ENCODE peak calls at places on chromosomes 4 and X, in eight cellular contexts. P is cardiac muscle cell, Y is GM10248, G is heart left ventricle, F is neural progenitor cell, A is thoracic aorta, T is tibial nerve, V is fibroblast of pulmonary artery. S is an unnamed sample.

GRCh38 chr4:37995981-37996770 is 36.0 kb downstream of the PTTG2 start:
- DNase-seq in P (no peak), Y (no peak), G (no peak), F (no peak), A (no peak), T (no peak), V (no peak), S (no peak)

GRCh38 chr4:95835672-95836071 is 4.2 kb upstream of the PDHA2 start:
- DNase-seq in P (peak), Y (no peak), G (no peak), F (peak), A (no peak), T (no peak), V (no peak), S (no peak)

GRCh38 chr4:7206856-7207567 is 14.7 kb downstream of the SORCS2 start:
- DNase-seq in P (peak), Y (no peak), G (peak), F (peak), A (peak), T (peak), V (peak), S (no peak)

GRCh38 chr4:174479140-174479539 is 43.1 kb downstream of the HPGD start:
- DNase-seq in P (no peak), Y (no peak), G (no peak), F (no peak), A (no peak), T (no peak), V (no peak), S (no peak)

GRCh38 chr4:154124539-154125255 is 335.8 kb upstream of the SFRP2 start:
- DNase-seq in P (no peak), Y (no peak), G (no peak), F (no peak), A (no peak), T (no peak), V (peak), S (no peak)

GRCh38 chrX:23785564-23785963 is 2.6 kb downstream of the SAT1 start:
- DNase-seq in P (peak), Y (no peak), G (no peak), F (no peak), A (no peak), T (no peak), V (peak), S (no peak)

GRCh38 chr4:97605927-97606326 is 537.3 kb downstream of the STPG2 start:
- DNase-seq in P (no peak), Y (no peak), G (no peak), F (no peak), A (no peak), T (no peak), V (no peak), S (no peak)

GRCh38 chrX:112678831-112679230 is 907 bp downstream of the LHFPL1 start:
- DNase-seq in P (no peak), Y (no peak), G (no peak), F (no peak), A (no peak), T (no peak), V (no peak), S (no peak)

GRCh38 chr4:30840571-30840970 is 120.4 kb downstream of the PCDH7 start:
- DNase-seq in P (no peak), Y (no peak), G (no peak), F (no peak), A (no peak), T (no peak), V (no peak), S (no peak)

GRCh38 chr4:24394041-24394440 is 190.3 kb downstream of the DHX15 start:
- DNase-seq in P (no peak), Y (no peak), G (no peak), F (no peak), A (no peak), T (no peak), V (no peak), S (no peak)

GRCh38 chr4:80911458-80911857 is 119.0 kb upstream of the BMP3 start:
- DNase-seq in P (no peak), Y (no peak), G (no peak), F (no peak), A (no peak), T (no peak), V (no peak), S (no peak)

GRCh38 chr4:52665592-52665991 is 6.5 kb upstream of the USP46 start:
- DNase-seq in P (no peak), Y (peak), G (no peak), F (no peak), A (no peak), T (no peak), V (peak), S (no peak)
- TF ChIP-seq CTCF in P (peak), Y (peak), G (peak), F (no peak), A (no peak), T (no peak), V (peak), S (no peak)

GRCh38 chr4:76982638-76983579 is 33.4 kb downstream of the SEPTIN11 start:
- DNase-seq in P (no peak), Y (peak), G (no peak), F (no peak), A (no peak), T (no peak), V (peak), S (no peak)
- TF ChIP-seq CTCF in P (peak), Y (no peak), G (no peak), F (no peak), A (no peak), T (no peak), V (peak), S (no peak)

DNA sequence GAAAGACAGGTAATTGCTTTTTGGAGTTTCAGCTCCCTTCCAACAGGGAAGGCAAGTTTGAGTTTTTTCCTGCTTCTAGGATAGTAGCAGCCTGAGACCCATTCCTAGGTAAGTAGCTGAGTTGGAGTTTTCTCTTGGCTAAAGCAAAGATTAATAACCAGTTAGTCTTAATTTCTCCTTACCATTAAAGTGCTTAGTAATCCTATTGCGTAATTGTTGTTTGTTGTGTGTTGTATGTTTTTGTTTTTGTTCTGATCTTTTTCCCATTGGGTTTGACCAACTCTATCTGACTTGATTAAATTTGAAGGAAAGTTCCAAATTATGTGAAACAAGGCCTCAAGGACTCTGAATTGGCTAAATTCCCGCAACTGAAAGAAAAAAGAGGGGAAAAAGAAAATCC is 83.5 kb downstream of the TBX22 start:
- DNase-seq in P (no peak), Y (no peak), G (no peak), F (no peak), A (no peak), T (no peak), V (no peak), S (no peak)
- TF ChIP-seq CTCF in P (no peak), Y (no peak), G (no peak), F (no peak), A (no peak), T (no peak), V (no peak), S (no peak)

DNA sequence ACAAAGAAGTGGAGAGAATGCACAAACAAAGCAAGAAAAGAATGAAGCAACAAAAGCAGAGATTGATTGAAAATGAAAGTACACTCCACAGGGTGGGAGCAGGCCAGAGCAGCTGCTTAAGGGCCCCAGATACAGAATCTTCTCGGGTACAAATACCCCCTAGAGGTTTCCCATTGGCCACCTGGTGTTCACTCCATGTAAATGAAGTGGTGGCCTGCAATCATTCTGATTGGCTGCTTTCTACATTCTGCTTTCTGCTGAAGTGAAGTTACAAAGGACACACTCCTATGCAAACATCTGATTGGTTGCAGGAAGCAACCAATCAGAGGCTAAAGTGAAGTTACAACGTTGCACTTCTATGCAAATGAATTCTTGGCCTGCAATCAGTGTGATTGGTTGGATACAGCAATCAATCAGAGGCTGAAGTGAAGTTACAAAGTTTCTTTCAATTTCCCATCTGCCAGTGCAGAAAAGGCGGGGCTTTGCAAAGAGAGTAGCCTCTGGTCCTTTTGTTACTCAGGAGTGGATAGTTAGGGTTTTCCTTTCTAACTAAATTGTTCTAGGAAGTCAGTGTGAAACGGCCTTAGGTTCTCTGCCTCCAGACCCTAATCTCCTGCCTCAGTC is 19.0 kb upstream of the GPC4 start:
- DNase-seq in P (no peak), Y (no peak), G (no peak), F (no peak), A (no peak), T (no peak), V (no peak), S (no peak)
- TF ChIP-seq CTCF in P (no peak), Y (no peak), G (no peak), F (no peak), A (no peak), T (no peak), V (no peak), S (no peak)

GRCh38 chrX:20225488-20225833 is 41.2 kb downstream of the RPS6KA3 start:
- DNase-seq in P (no peak), Y (no peak), G (no peak), F (no peak), A (no peak), T (no peak), V (no peak), S (no peak)

GRCh38 chrX:20221902-20222301 is 44.8 kb downstream of the RPS6KA3 start:
- DNase-seq in P (no peak), Y (no peak), G (no peak), F (no peak), A (no peak), T (no peak), V (no peak), S (no peak)

GRCh38 chrX:20229155-20229554 is 37.6 kb downstream of the RPS6KA3 start:
- DNase-seq in P (no peak), Y (no peak), G (no peak), F (no peak), A (no peak), T (no peak), V (no peak), S (no peak)

GRCh38 chrX:20228245-20228644 is 38.5 kb downstream of the RPS6KA3 start:
- DNase-seq in P (no peak), Y (no peak), G (no peak), F (no peak), A (no peak), T (no peak), V (no peak), S (no peak)

DNA sequence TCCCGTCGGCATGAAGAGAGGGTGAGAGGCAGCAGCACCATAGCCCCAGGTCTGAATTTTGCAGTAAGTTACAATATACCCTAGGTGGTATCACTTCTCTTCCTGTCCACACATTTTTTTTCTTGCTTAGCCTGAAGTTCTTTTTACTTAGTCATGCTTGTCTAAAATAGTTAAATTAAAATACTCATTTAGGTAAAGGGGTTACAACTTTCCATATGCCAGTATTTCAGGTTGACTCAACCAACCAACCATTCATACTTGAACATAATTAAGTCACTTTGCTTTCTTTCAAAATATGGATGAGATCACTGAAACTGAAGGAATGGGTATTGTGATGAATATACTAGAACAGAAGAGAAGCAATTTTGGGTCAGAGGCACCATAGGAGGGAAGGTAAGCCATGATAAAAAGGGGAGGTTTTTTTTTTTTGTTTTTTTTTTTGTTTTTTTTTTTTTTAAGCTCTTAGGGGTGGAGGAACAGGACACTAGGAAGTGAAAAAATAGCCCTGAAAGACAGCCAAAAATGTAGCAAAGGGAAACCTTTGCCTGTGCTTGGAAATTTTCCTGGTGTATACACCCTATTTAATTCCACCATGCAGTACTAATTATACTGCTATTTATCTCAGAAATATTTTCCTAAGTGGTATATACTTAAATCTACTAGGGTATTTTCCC is 41.8 kb downstream of the RPS6KA3 start:
- DNase-seq in P (no peak), Y (peak), G (no peak), F (no peak), A (no peak), T (no peak), V (no peak), S (no peak)
- TF ChIP-seq CTCF in P (no peak), Y (no peak), G (no peak), F (no peak), A (no peak), T (no peak), V (no peak), S (no peak)

DNA sequence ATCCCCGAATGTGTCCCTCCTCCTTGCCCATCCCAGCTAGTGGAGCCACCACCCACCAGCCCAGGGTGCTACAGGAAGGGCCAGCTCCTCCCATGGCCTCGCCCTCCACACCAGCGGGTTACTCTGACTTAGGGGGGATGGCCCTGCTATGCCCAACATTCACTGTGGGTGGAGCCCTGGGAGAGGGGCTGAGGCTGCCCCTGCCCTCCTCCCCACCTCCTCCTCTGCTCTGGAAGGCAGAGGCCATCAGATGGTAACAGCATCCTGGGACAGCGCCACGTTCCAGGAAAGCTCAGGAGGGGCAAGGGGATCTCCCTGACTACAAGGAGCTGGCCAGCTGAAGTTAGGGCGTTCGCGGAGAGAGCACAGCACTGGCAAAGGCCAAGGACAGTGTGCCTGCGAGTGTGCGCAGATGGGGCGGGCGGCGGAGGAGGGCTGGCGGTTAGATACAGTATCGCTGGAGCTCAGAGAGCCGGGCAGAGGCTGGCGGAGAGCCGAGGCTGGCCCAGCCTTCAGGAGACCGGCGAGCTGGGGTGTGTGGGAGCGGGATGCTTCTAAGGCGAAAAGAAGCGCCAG is 1.5 kb downstream of the JAKMIP1 start:
- DNase-seq in P (peak), Y (no peak), G (no peak), F (peak), A (no peak), T (no peak), V (no peak), S (no peak)
- TF ChIP-seq CTCF in P (no peak), Y (no peak), G (no peak), F (peak), A (no peak), T (no peak), V (no peak), S (no peak)

DNA sequence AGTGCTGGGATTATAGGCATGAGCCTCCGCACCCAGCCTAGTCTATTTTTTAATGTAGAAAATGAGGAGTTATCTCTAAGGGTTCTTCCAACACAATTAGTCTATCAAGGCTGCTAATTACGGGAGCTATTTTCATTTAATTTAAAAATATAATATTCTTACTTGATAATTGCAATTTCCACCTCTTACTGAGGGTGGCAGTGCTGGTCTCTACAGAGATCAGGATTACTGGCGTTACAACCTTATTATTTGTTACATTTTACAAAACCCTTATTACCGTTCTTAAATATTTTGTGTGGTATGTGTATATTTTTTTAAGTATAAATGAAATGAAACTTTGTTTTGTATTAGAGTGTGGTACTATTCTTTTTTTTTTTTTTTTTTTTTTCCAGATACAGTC is 17.6 kb upstream of the GK start:
- DNase-seq in P (peak), Y (peak), G (no peak), F (no peak), A (no peak), T (no peak), V (peak), S (no peak)
- TF ChIP-seq CTCF in P (peak), Y (no peak), G (peak), F (peak), A (no peak), T (no peak), V (peak), S (peak)

DNA sequence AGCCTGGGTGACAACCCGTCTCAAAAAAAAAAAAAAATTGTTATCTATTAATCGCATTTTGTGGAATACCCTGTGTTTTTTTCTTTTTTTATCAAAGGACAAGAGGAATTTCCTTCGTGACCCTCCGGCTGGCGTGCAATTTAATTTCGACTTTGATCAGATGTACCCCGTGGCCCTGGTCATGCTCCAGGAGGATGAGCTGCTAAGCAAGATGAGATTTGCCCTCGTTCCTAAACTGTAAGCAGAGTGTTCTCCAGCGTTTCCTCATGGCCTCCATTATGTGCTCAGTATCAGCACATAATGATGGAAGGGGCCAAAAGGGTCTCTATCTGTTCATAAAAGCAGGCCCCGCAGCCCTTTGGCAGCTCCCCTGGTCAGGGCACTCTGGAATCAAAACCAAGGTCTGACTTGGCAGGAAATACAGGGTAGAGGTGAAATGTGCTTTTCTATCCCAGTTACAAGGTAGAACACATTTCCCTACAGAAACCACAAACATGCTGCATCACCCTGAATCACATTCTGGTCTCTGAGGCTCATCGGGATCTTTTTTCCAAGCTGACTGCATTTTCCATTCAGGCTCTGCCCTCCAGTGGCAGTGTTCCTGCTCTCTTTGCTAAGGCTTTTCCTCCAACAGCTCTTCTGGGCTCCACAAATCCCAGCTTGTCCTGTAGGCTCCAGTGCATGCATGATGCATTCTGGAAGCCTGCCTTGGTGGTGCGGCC is 24.4 kb downstream of the SYAP1 start:
- DNase-seq in P (no peak), Y (no peak), G (no peak), F (no peak), A (no peak), T (no peak), V (peak), S (no peak)
- TF ChIP-seq CTCF in P (peak), Y (no peak), G (no peak), F (no peak), A (no peak), T (no peak), V (peak), S (no peak)

DNA sequence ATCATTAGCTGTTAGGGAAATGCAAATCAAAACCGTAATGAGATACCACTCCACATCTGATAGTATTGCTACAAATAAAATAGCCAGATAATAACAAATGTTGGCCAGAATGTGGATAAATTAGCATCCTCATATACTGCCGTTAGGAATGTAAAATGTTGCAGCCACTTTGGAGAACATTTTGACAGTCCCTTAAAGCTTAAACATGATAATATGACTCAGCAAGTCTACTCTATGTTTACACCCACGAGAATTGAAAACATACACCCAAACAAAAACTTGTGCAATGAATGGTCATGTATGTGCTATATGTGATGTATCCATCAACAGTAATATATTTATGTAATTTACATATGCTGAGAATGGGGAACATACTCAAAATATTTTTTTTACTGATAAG is 78.2 kb downstream of the GSTCD start:
- DNase-seq in P (no peak), Y (no peak), G (no peak), F (no peak), A (no peak), T (no peak), V (no peak), S (no peak)
- TF ChIP-seq CTCF in P (no peak), Y (no peak), G (no peak), F (no peak), A (no peak), T (no peak), V (no peak), S (no peak)